ENCODE peak calls at places on chromosomes 2 and 18, in four cellular contexts. T, M, B and Q are unnamed samples.

GRCh38 chr18:45085916-45086624 is 405.4 kb downstream of the SETBP1 start:
- DNase-seq in T (no peak), M (no peak), B (no peak), Q (no peak)

GRCh38 chr2:8551622-8552074 is 130.2 kb upstream of the ID2 start:
- DNase-seq in T (no peak), M (no peak), B (no peak), Q (no peak)

GRCh38 chr2:36362291-36362690 is 6.7 kb downstream of the CRIM1 start:
- DNase-seq in T (no peak), M (no peak), B (no peak), Q (no peak)

GRCh38 chr2:123652320-123652719 is 372.8 kb upstream of the CNTNAP5 start:
- DNase-seq in T (no peak), M (no peak), B (no peak), Q (no peak)

GRCh38 chr2:85814802-85815550 is 61.2 kb downstream of the ATOH8 start:
- DNase-seq in T (no peak), M (no peak), B (no peak), Q (no peak)

GRCh38 chr2:130766037-130766436 is 10.7 kb downstream of the AMER3 start:
- DNase-seq in T (no peak), M (no peak), B (no peak), Q (no peak)

GRCh38 chr18:70295633-70296188 is 6.9 kb downstream of the SOCS6 start:
- DNase-seq in T (no peak), M (no peak), B (no peak), Q (no peak)

GRCh38 chr2:46774499-46775228 is 140.9 kb downstream of the MCFD2 start:
- DNase-seq in T (no peak), M (no peak), B (no peak), Q (no peak)

GRCh38 chr18:363327-364115 is 95.7 kb upstream of the THOC1 start:
- DNase-seq in T (no peak), M (no peak), B (no peak), Q (no peak)

GRCh38 chr18:78107363-78107762 is 857.7 kb downstream of the GALR1 start:
- DNase-seq in T (no peak), M (no peak), B (no peak), Q (no peak)

GRCh38 chr2:108908717-108909077 is 80.3 kb downstream of the EDAR start:
- DNase-seq in T (no peak), M (no peak), B (no peak), Q (no peak)

DNA sequence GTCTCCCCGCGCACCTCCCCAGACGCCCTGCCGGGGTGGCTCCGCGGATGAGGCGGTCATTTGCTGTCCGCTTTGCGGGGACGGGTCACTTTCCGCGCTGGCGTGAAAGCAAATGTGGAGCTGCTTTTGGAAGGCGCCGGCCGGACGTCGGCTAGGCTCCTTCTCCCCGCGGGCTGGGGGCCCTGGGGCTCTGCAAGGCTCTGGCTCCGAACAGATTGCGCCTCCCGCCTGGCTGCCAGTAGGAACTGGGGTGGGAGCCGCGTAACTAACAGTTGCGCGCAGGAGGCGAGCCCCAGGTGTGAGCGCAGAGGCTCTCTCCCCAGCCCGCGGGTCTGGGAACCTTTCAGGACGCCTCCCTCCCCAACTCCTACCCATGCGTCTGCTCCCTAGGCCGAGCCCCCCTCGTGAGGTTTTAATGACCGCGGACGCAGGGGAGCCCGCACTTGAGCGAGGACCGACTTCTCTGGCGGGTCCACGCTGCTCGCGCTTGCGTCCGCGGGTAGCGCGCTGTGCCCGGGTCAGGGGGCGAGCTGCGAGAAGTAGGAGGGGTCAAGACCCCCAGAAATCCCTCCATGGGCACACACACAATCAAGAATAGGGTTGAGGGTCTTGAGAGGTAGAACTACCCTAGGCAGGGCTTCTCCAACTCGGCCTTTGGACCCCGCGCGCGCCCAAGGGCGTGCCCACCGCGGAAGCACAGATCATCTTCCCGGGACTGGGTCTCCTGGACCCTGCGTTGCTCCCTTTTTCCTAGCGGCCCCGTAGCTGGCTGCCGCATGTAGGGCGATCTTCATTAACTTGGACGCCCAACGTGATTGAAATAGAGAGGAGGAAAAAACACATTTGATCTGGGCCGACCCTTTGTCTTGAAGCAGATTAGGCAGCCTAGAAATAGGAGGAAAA is 146.8 kb downstream of the MEIS1 start:
- DNase-seq in T (no peak), M (no peak), B (no peak), Q (peak)
- H3K4me3 ChIP-seq in T (no peak), M (no peak), B (no peak), Q (no peak)

GRCh38 chr2:27264253-27264752 is 1.5 kb upstream of the SLC30A3 start:
- DNase-seq in T (no peak), M (no peak), B (no peak), Q (no peak)

GRCh38 chr2:27263287-27264252 is 723 bp upstream of the SLC30A3 start:
- DNase-seq in T (no peak), M (no peak), B (no peak), Q (no peak)

GRCh38 chr2:27261926-27262298 is 935 bp downstream of the SLC30A3 start:
- DNase-seq in T (no peak), M (no peak), B (no peak), Q (no peak)

GRCh38 chr2:27261241-27261925 is 1.5 kb downstream of the SLC30A3 start:
- DNase-seq in T (no peak), M (no peak), B (no peak), Q (no peak)

GRCh38 chr2:27262379-27263286 is at the start of gene SLC30A3:
- DNase-seq in T (peak), M (peak), B (peak), Q (peak)
- TF ChIP-seq POLR2A in T (no peak), M (no peak), B (no peak), Q (no peak)

GRCh38 chr18:58847383-58848071 is 17.1 kb upstream of the ZNF532 start:
- DNase-seq in T (peak), M (no peak), B (no peak), Q (peak)
- H3K4me3 ChIP-seq in T (no peak), M (no peak), B (no peak), Q (no peak)

GRCh38 chr2:233060500-233061006 is 411 bp downstream of the INPP5D start:
- DNase-seq in T (no peak), M (no peak), B (no peak), Q (peak)
- TF ChIP-seq POLR2A in T (no peak), M (no peak), B (no peak), Q (no peak)

GRCh38 chr2:168210216-168210897 is 37.0 kb downstream of the STK39 start:
- DNase-seq in T (no peak), M (no peak), B (no peak), Q (no peak)
- H3K4me3 ChIP-seq in T (no peak), M (no peak), B (no peak), Q (no peak)

DNA sequence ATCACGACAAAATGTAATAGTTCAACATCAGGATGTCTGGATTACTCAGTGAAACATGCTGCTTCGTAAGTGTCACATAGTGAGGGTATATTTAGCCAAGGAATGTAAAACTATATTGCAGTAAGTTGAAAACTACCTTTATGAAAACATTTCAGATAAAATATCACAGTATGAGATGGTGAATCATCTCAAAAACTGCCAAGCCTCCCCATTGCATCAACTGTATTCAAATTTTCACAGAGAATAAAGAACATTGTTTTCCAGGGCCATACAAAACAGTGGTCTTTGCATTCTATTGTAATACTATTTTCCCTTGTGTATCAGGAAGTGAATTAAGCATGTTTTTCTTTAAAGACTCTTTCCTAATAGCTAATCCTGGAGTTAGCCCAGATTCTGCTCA is 47.6 kb upstream of the MSTN start:
- DNase-seq in T (no peak), M (no peak), B (no peak), Q (no peak)
- TF ChIP-seq POLR2A in T (no peak), M (no peak), B (no peak), Q (no peak)